ENCODE peak calls at places on chromosomes 6 and 20, in seven cellular contexts. D is GM23248, Q is PC-3, A is neuronal stem cell, T is fibroblast of lung, O is NT2/D1, C is K562. M is an unnamed sample.

GRCh38 chr6:41039060-41039998 is at the start of gene UNC5CL:
- DNase-seq in D (peak; percentile 54), Q (peak; percentile 76), A (no peak), T (peak; percentile 15), O (no peak), C (peak; percentile 78), M (no peak)

GRCh38 chr20:44967207-44967807 is 995 bp downstream of the STK4 start:
- DNase-seq in D (peak; percentile 51), Q (peak; percentile 29), A (no peak), T (no peak), O (no peak), C (no peak), M (no peak)

GRCh38 chr20:59623133-59623532 is 18.8 kb downstream of the PHACTR3 start:
- DNase-seq in D (no peak), Q (no peak), A (no peak), T (no peak), O (no peak), C (no peak), M (no peak)

GRCh38 chr6:143410859-143411270 is 39.6 kb downstream of the ADAT2 start:
- DNase-seq in D (peak; percentile 67), Q (peak; percentile 88), A (no peak), T (peak; percentile 21), O (no peak), C (no peak), M (no peak)

GRCh38 chr6:41630946-41631345 is 7.3 kb upstream of the MDFI start:
- DNase-seq in D (no peak), Q (no peak), A (no peak), T (no peak), O (no peak), C (no peak), M (no peak)

GRCh38 chr20:45470262-45470931 is 844 bp downstream of the WFDC2 start:
- DNase-seq in D (peak; percentile 54), Q (no peak), A (peak; percentile 42), T (no peak), O (no peak), C (no peak), M (no peak)

GRCh38 chr6:127124196-127124595 is 5.7 kb downstream of the RSPO3 start:
- DNase-seq in D (no peak), Q (no peak), A (no peak), T (no peak), O (no peak), C (no peak), M (no peak)

GRCh38 chr6:135114355-135115145 is 59.9 kb upstream of the HBS1L start:
- DNase-seq in D (no peak), Q (no peak), A (no peak), T (no peak), O (no peak), C (no peak), M (no peak)

GRCh38 chr6:169722362-169723199 is 1.7 kb downstream of the PHF10 start:
- DNase-seq in D (peak; percentile 82), Q (peak; percentile 71), A (peak; percentile 29), T (peak; percentile 55), O (no peak), C (peak; percentile 50), M (peak; percentile 50)

GRCh38 chr6:55774542-55775318 is 100.7 kb downstream of the BMP5 start:
- DNase-seq in D (no peak), Q (no peak), A (no peak), T (no peak), O (no peak), C (no peak), M (peak; percentile 54)

GRCh38 chr6:159042003-159042823 is 2.6 kb downstream of the TAGAP start:
- DNase-seq in D (peak; percentile 67), Q (peak; percentile 84), A (peak; percentile 66), T (peak; percentile 64), O (peak; percentile 54), C (peak; percentile 76), M (peak; percentile 95)

GRCh38 chr6:144408151-144408550 is 123.0 kb downstream of the UTRN start:
- DNase-seq in D (peak; percentile 33), Q (no peak), A (no peak), T (peak; percentile 63), O (no peak), C (no peak), M (no peak)

GRCh38 chr20:25705830-25706351 is 9.2 kb upstream of the ZNF337 start:
- DNase-seq in D (no peak), Q (no peak), A (no peak), T (no peak), O (no peak), C (no peak), M (no peak)

GRCh38 chr20:1291191-1291741 is 25.2 kb downstream of the SNPH start:
- DNase-seq in D (peak; percentile 28), Q (no peak), A (no peak), T (peak; percentile 26), O (no peak), C (no peak), M (no peak)

GRCh38 chr6:43180058-43180457 is 1.9 kb upstream of the CUL9 start:
- DNase-seq in D (no peak), Q (no peak), A (no peak), T (no peak), O (no peak), C (peak; percentile 38), M (no peak)

GRCh38 chr20:49831022-49831769 is 18.6 kb downstream of the SLC9A8 start:
- DNase-seq in D (no peak), Q (no peak), A (no peak), T (no peak), O (no peak), C (no peak), M (no peak)

GRCh38 chr20:47455133-47456040 is 46.3 kb upstream of the NCOA3 start:
- DNase-seq in D (no peak), Q (peak; percentile 32), A (no peak), T (peak; percentile 24), O (no peak), C (no peak), M (peak; percentile 42)

GRCh38 chr20:33862709-33863403 is 51.7 kb downstream of the CHMP4B start:
- DNase-seq in D (peak; percentile 74), Q (peak; percentile 49), A (peak; percentile 59), T (peak; percentile 67), O (peak; percentile 48), C (peak; percentile 83), M (no peak)

GRCh38 chr20:32231245-32231644 is 23.6 kb downstream of the POFUT1 start:
- DNase-seq in D (no peak), Q (no peak), A (no peak), T (no peak), O (no peak), C (no peak), M (peak; percentile 44)

GRCh38 chr6:107491059-107491609 is 1.2 kb downstream of the SOBP start:
- DNase-seq in D (peak; percentile 73), Q (no peak), A (peak; percentile 62), T (peak; percentile 56), O (no peak), C (no peak), M (peak; percentile 6)

GRCh38 chr6:72624557-72625160 is 2.8 kb downstream of the KCNQ5 start:
- DNase-seq in D (peak; percentile 63), Q (peak; percentile 42), A (no peak), T (no peak), O (no peak), C (peak; percentile 57), M (no peak)

GRCh38 chr20:6994452-6994851 is 227.0 kb downstream of the BMP2 start:
- DNase-seq in D (peak; percentile 50), Q (peak; percentile 45), A (no peak), T (peak; percentile 50), O (no peak), C (no peak), M (peak; percentile 33)

GRCh38 chr6:106084973-106085686 is 1.0 kb upstream of the PRDM1 start:
- DNase-seq in D (peak; percentile 51), Q (peak; percentile 40), A (no peak), T (peak; percentile 44), O (no peak), C (no peak), M (no peak)

GRCh38 chr20:3783068-3783489 is 1.8 kb upstream of the SPEF1 start:
- DNase-seq in D (no peak), Q (peak; percentile 39), A (no peak), T (no peak), O (no peak), C (no peak), M (no peak)

GRCh38 chr6:160337991-160338390 is 10.2 kb upstream of the SLC22A3 start:
- DNase-seq in D (no peak), Q (no peak), A (no peak), T (no peak), O (no peak), C (no peak), M (no peak)

GRCh38 chr6:115415378-115415777 is 645.3 kb downstream of the FRK start:
- DNase-seq in D (no peak), Q (no peak), A (no peak), T (no peak), O (peak; percentile 72), C (no peak), M (no peak)
- H3K9ac ChIP-seq in D (no peak overlapping the region), Q (no peak overlapping the region), A (no peak overlapping the region), T (no peak overlapping the region), O (no peak overlapping the region), C (no peak overlapping the region), M (no peak overlapping the region)

GRCh38 chr6:15913001-15913400 is 215.9 kb upstream of the MYLIP start:
- DNase-seq in D (no peak), Q (no peak), A (no peak), T (no peak), O (no peak), C (no peak), M (no peak)
- H3K9ac ChIP-seq in D (no peak overlapping the region), Q (no peak overlapping the region), A (no peak overlapping the region), T (no peak overlapping the region), O (no peak overlapping the region), C (no peak overlapping the region), M (no peak overlapping the region)

GRCh38 chr6:68039641-68040311 is 595.3 kb upstream of the ADGRB3 start:
- DNase-seq in D (no peak), Q (no peak), A (no peak), T (no peak), O (peak; percentile 25), C (no peak), M (no peak)
- H3K9ac ChIP-seq in D (no peak overlapping the region), Q (no peak overlapping the region), A (no peak overlapping the region), T (no peak overlapping the region), O (no peak overlapping the region), C (peak overlapping the region; percentile 95), M (no peak overlapping the region)

GRCh38 chr6:38264605-38265004 is 375.1 kb downstream of the BTBD9 start:
- DNase-seq in D (no peak), Q (no peak), A (no peak), T (no peak), O (no peak), C (no peak), M (no peak)

GRCh38 chr6:38262609-38263008 is 377.1 kb downstream of the BTBD9 start:
- DNase-seq in D (peak; percentile 88), Q (peak; percentile 83), A (no peak), T (peak; percentile 39), O (no peak), C (no peak), M (no peak)

GRCh38 chr6:38259736-38260135 is 380.0 kb downstream of the BTBD9 start:
- DNase-seq in D (peak; percentile 87), Q (peak; percentile 87), A (no peak), T (peak; percentile 53), O (no peak), C (no peak), M (no peak)

GRCh38 chr6:38261626-38262025 is 378.1 kb downstream of the BTBD9 start:
- DNase-seq in D (peak; percentile 61), Q (peak; percentile 27), A (no peak), T (no peak), O (no peak), C (no peak), M (no peak)

DNA sequence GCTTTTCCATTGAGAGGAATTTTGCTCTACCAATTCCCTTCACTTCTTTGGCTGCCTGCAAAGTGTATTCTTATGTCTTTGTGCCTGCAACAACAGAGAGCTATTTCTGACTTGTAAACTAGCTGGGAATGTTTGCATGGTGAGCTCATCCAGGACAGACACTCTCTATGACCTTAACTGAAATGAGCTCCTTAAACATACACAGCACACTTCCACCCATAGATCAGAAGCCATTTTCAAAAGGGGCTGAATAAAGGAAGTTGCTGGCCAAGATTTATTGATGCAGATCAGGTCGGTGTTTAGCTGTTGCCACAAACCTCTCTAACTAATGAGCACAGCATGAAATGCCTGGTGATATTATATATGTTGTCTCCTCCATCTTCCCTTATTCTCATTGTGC is 377.7 kb downstream of the BTBD9 start:
- DNase-seq in D (peak; percentile 88), Q (peak; percentile 88), A (peak; percentile 35), T (peak; percentile 74), O (peak; percentile 65), C (no peak), M (no peak)
- H3K9ac ChIP-seq in D (peak overlapping the region; percentile 53), Q (peak overlapping the region; percentile 75), A (no peak overlapping the region), T (peak overlapping the region; percentile 16), O (no peak overlapping the region), C (no peak overlapping the region), M (no peak overlapping the region)

M was measured in trophoblast cell.